ENCODE peak calls at places on chromosomes 7 and 10, in seven cellular contexts. One of them, this sample, is unnamed.

GRCh38 chr10:132942101-132942739 is at the start of gene CFAP46:
- DNase-seq in aorta: peak
- DNase-seq in T1000: no peak
- DNase-seq in astrocyte of the hippocampus: peak
- DNase-seq in RKO: no peak
- DNase-seq in activated T-cell treated with anti-CD3 and anti-CD28 coated beads for 1 hour: no peak
- DNase-seq in EL: peak
- DNase-seq in this sample: no peak

GRCh38 chr10:110274629-110275028 is 30.1 kb downstream of the SMNDC1 start:
- DNase-seq in RKO: no peak
- DNase-seq in T1000: no peak
- DNase-seq in astrocyte of the hippocampus: no peak
- DNase-seq in activated T-cell treated with anti-CD3 and anti-CD28 coated beads for 1 hour: no peak
- DNase-seq in aorta: no peak
- DNase-seq in EL: no peak
- DNase-seq in this sample: no peak

GRCh38 chr10:43292745-43293676 is 26.1 kb upstream of the RASGEF1A start:
- DNase-seq in activated T-cell treated with anti-CD3 and anti-CD28 coated beads for 1 hour: peak
- DNase-seq in aorta: peak
- DNase-seq in T1000: no peak
- DNase-seq in astrocyte of the hippocampus: peak
- DNase-seq in EL: peak
- DNase-seq in RKO: peak
- DNase-seq in this sample: no peak

GRCh38 chr7:94374231-94374630 is 20.5 kb upstream of the COL1A2 start:
- DNase-seq in EL: peak
- DNase-seq in T1000: peak
- DNase-seq in RKO: no peak
- DNase-seq in activated T-cell treated with anti-CD3 and anti-CD28 coated beads for 1 hour: no peak
- DNase-seq in aorta: peak
- DNase-seq in astrocyte of the hippocampus: peak
- DNase-seq in this sample: no peak

GRCh38 chr7:40213856-40214255 is 79.1 kb downstream of the SUGCT start:
- DNase-seq in astrocyte of the hippocampus: peak
- DNase-seq in T1000: no peak
- DNase-seq in activated T-cell treated with anti-CD3 and anti-CD28 coated beads for 1 hour: no peak
- DNase-seq in EL: no peak
- DNase-seq in RKO: no peak
- DNase-seq in aorta: no peak
- DNase-seq in this sample: no peak

GRCh38 chr10:120336910-120337540 is 120.0 kb upstream of the PLPP4 start:
- DNase-seq in EL: peak
- DNase-seq in astrocyte of the hippocampus: peak
- DNase-seq in T1000: no peak
- DNase-seq in activated T-cell treated with anti-CD3 and anti-CD28 coated beads for 1 hour: peak
- DNase-seq in RKO: peak
- DNase-seq in aorta: no peak
- DNase-seq in this sample: peak

GRCh38 chr10:106076496-106076895 is 1088.0 kb downstream of the SORCS1 start:
- DNase-seq in aorta: no peak
- DNase-seq in EL: no peak
- DNase-seq in activated T-cell treated with anti-CD3 and anti-CD28 coated beads for 1 hour: no peak
- DNase-seq in astrocyte of the hippocampus: no peak
- DNase-seq in T1000: no peak
- DNase-seq in RKO: no peak
- DNase-seq in this sample: no peak

GRCh38 chr10:125231116-125231812 is 70.9 kb upstream of the CTBP2 start:
- DNase-seq in EL: peak
- DNase-seq in RKO: peak
- DNase-seq in T1000: peak
- DNase-seq in aorta: no peak
- DNase-seq in activated T-cell treated with anti-CD3 and anti-CD28 coated beads for 1 hour: no peak
- DNase-seq in astrocyte of the hippocampus: peak
- DNase-seq in this sample: no peak

GRCh38 chr7:30709549-30709948 is 27.3 kb upstream of the CRHR2 start:
- DNase-seq in activated T-cell treated with anti-CD3 and anti-CD28 coated beads for 1 hour: no peak
- DNase-seq in T1000: no peak
- DNase-seq in EL: no peak
- DNase-seq in aorta: no peak
- DNase-seq in astrocyte of the hippocampus: no peak
- DNase-seq in RKO: no peak
- DNase-seq in this sample: no peak

GRCh38 chr10:49831352-49832040 is 69.4 kb upstream of the OGDHL start:
- DNase-seq in activated T-cell treated with anti-CD3 and anti-CD28 coated beads for 1 hour: no peak
- DNase-seq in T1000: no peak
- DNase-seq in aorta: no peak
- DNase-seq in RKO: no peak
- DNase-seq in EL: peak
- DNase-seq in astrocyte of the hippocampus: peak
- DNase-seq in this sample: no peak

GRCh38 chr7:68249611-68250010 is 1253.0 kb downstream of the TYW1 start:
- DNase-seq in RKO: no peak
- DNase-seq in activated T-cell treated with anti-CD3 and anti-CD28 coated beads for 1 hour: no peak
- DNase-seq in aorta: no peak
- DNase-seq in EL: no peak
- DNase-seq in T1000: no peak
- DNase-seq in astrocyte of the hippocampus: no peak
- DNase-seq in this sample: no peak

GRCh38 chr7:158491094-158491493 is 96.5 kb downstream of the PTPRN2 start:
- DNase-seq in RKO: no peak
- DNase-seq in aorta: no peak
- DNase-seq in astrocyte of the hippocampus: no peak
- DNase-seq in T1000: no peak
- DNase-seq in EL: no peak
- DNase-seq in activated T-cell treated with anti-CD3 and anti-CD28 coated beads for 1 hour: no peak
- DNase-seq in this sample: no peak